ENCODE peak calls at places on chromosome 11, in six cellular contexts. V is fibroblast of pulmonary artery, G is choroid plexus epithelial cell, S is neural progenitor cell, N is body of pancreas, O is right lobe of liver. T is an unnamed sample.

GRCh38 chr11:61356701-61357100 is 5.0 kb downstream of the CYB561A3 start:
- DNase-seq in N (no peak), S (no peak), V (no peak), O (no peak), G (no peak), T (no peak)

GRCh38 chr11:34044664-34045485 is 6.7 kb upstream of the CAPRIN1 start:
- DNase-seq in V (peak), G (peak), S (peak), O (no peak), N (peak), T (no peak)

GRCh38 chr11:58965246-58965985 is 26.1 kb downstream of the GLYATL1 start:
- DNase-seq in N (no peak), V (no peak), O (no peak), S (no peak), G (no peak), T (no peak)

GRCh38 chr11:46856605-46857339 is 10.7 kb upstream of the CKAP5 start:
- DNase-seq in G (no peak), N (no peak), O (no peak), V (no peak), S (no peak), T (no peak)

GRCh38 chr11:36135062-36135461 is 154.2 kb downstream of the COMMD9 start:
- DNase-seq in S (no peak), G (no peak), V (no peak), N (no peak), O (no peak), T (no peak)

GRCh38 chr11:77232242-77232641 is 69.2 kb downstream of the GDPD4 start:
- DNase-seq in V (no peak), N (no peak), G (no peak), O (no peak), S (no peak), T (no peak)

GRCh38 chr11:7677801-7678201 is 4.5 kb upstream of the CYB5R2 start:
- DNase-seq in O (no peak), S (no peak), N (no peak), G (peak), V (no peak), T (no peak)

GRCh38 chr11:68979931-68980775 is 633 bp downstream of the MRGPRD start:
- DNase-seq in O (peak), N (no peak), G (no peak), S (no peak), V (no peak), T (peak)

GRCh38 chr11:44564653-44565007 is 833 bp upstream of the CD82 start:
- DNase-seq in S (no peak), G (peak), O (peak), V (peak), N (peak), T (no peak)

GRCh38 chr11:129930743-129931142 is 35.4 kb upstream of the NFRKB start:
- DNase-seq in V (no peak), O (no peak), G (no peak), N (no peak), S (no peak), T (no peak)

GRCh38 chr11:62588966-62589637 is 2.2 kb downstream of the TUT1 start:
- DNase-seq in V (peak), O (no peak), N (no peak), G (peak), S (no peak), T (peak)

GRCh38 chr11:78841451-78842060 is 266.9 kb upstream of the NARS2 start:
- DNase-seq in O (no peak), V (no peak), S (no peak), N (no peak), G (no peak), T (no peak)

GRCh38 chr11:119100960-119101349 is 698 bp downstream of the DPAGT1 start:
- DNase-seq in S (peak), V (no peak), G (no peak), N (no peak), O (no peak), T (peak)

GRCh38 chr11:119101759-119102423 is at the start of gene DPAGT1:
- DNase-seq in N (peak), S (peak), G (peak), O (peak), V (peak), T (peak)

GRCh38 chr11:119106564-119107537 is at the start of gene C2CD2L:
- DNase-seq in G (peak), S (peak), N (peak), O (peak), V (peak), T (no peak)

GRCh38 chr11:119101367-119101758 is 290 bp downstream of the DPAGT1 start:
- DNase-seq in G (no peak), N (no peak), O (no peak), V (no peak), S (no peak), T (peak)

GRCh38 chr11:119103793-119104192 is 2.1 kb upstream of the DPAGT1 start:
- DNase-seq in N (no peak), V (no peak), S (no peak), O (no peak), G (peak), T (no peak)
- TF ChIP-seq CTCF in N (no peak), V (no peak), S (peak), O (peak), G (peak), T (no peak)

GRCh38 chr11:19646308-19646707 is 66.3 kb upstream of the NAV2 start:
- DNase-seq in O (no peak), G (no peak), V (no peak), S (no peak), N (no peak), T (no peak)

GRCh38 chr11:19648321-19648720 is 64.3 kb upstream of the NAV2 start:
- DNase-seq in G (peak), V (no peak), O (no peak), S (no peak), N (no peak), T (no peak)

GRCh38 chr11:19644316-19644715 is 68.3 kb upstream of the NAV2 start:
- DNase-seq in N (no peak), V (no peak), S (no peak), G (no peak), O (no peak), T (no peak)

GRCh38 chr11:19650929-19651487 is 61.6 kb upstream of the NAV2 start:
- DNase-seq in V (no peak), S (no peak), O (no peak), N (no peak), G (no peak), T (no peak)

DNA sequence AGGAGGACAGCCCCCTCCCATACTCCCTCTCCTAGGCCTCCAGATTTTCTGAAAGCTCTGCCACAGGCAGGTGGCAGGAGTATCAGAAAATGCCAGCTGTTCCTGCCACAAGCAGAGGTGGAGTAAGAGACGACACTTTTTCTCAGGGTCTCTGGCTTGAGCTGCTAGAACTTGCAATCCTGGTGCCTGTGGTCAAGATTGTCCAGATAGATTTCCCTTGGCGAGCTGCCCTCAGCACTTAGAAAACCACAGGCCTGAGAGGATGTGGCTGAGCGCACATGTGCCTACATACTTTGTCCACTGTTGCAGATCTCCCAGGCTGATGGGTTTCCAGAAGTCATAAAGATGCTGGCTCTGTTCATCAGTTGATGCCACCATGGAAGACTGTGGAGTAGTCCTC is 65.7 kb upstream of the NAV2 start:
- DNase-seq in O (no peak), G (peak), N (peak), V (peak), S (no peak), T (no peak)
- TF ChIP-seq CTCF in O (no peak), G (peak), N (no peak), V (no peak), S (no peak), T (peak)

GRCh38 chr11:19805346-19805745 is 92.7 kb downstream of the NAV2 start:
- DNase-seq in O (no peak), G (no peak), V (no peak), N (no peak), S (no peak), T (no peak)

GRCh38 chr11:19803506-19803998 is 90.9 kb downstream of the NAV2 start:
- DNase-seq in S (no peak), O (no peak), N (peak), G (no peak), V (no peak), T (no peak)

GRCh38 chr11:19802773-19803293 is 90.2 kb downstream of the NAV2 start:
- DNase-seq in G (peak), S (no peak), O (no peak), N (peak), V (no peak), T (no peak)

GRCh38 chr11:19800162-19800561 is 87.5 kb downstream of the NAV2 start:
- DNase-seq in S (no peak), N (no peak), O (no peak), V (no peak), G (peak), T (no peak)

GRCh38 chr11:19800714-19801519 is 88.3 kb downstream of the NAV2 start:
- DNase-seq in V (no peak), O (no peak), G (peak), N (no peak), S (no peak), T (no peak)
- TF ChIP-seq CTCF in V (peak), O (peak), G (peak), N (no peak), S (peak), T (peak)

GRCh38 chr11:6234314-6235031 is at the start of gene FHIP1B:
- DNase-seq in O (peak), N (peak), G (peak), S (peak), V (peak), T (peak)
- TF ChIP-seq CTCF in O (no peak), N (no peak), G (no peak), S (no peak), V (no peak), T (no peak)

GRCh38 chr11:118791015-118791960 is at the start of gene DDX6:
- DNase-seq in G (peak), N (peak), O (peak), V (peak), S (peak), T (peak)

GRCh38 chr11:118790357-118791014 is 478 bp downstream of the DDX6 start:
- DNase-seq in O (peak), G (peak), N (peak), V (peak), S (peak), T (peak)

GRCh38 chr11:118789501-118790356 is 1.2 kb downstream of the DDX6 start:
- DNase-seq in O (no peak), S (peak), G (peak), N (peak), V (peak), T (no peak)

GRCh38 chr11:118792642-118793124 is 1.7 kb upstream of the DDX6 start:
- DNase-seq in V (peak), N (peak), O (peak), S (peak), G (peak), T (no peak)

DNA sequence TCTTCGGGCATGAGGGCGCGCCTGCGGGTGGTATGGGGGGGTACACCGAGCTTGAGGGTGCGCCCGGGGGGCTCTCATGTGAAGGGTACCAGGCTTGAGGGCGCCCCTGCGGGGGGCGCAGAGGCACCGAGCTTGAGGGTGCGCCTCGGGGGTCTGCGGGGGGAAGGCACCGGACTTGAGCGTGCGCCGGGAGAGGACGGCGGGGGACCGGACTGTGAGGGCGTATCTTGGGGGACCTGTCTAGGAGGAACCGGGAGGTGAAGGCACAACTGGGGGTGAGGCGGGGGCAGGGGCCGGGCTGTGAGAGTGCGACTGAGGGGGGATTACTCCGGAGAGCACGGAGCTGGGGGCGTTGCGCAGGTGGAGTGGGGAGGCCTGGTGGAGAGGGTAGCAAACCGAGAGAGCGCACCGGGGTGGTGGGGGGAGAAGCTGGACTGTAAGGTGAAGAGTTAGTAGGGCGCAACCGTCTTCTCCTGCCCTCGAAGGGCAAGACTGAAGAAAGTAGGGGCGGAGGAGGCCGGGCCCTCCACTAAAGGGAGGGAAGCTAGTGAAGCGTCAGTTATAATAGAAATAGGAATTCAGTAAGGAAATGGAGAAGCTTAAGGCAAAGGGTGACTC is 1.1 kb upstream of the DDX6 start:
- DNase-seq in V (peak), G (peak), S (peak), O (peak), N (no peak), T (no peak)
- TF ChIP-seq CTCF in V (no peak), G (no peak), S (no peak), O (no peak), N (no peak), T (no peak)

GRCh38 chr11:41497974-41498373 is 38.5 kb upstream of the LRRC4C start:
- DNase-seq in S (peak), V (peak), N (no peak), G (peak), O (no peak), T (no peak)
- TF ChIP-seq CTCF in S (no peak), V (no peak), N (no peak), G (no peak), O (no peak), T (no peak)

DNA sequence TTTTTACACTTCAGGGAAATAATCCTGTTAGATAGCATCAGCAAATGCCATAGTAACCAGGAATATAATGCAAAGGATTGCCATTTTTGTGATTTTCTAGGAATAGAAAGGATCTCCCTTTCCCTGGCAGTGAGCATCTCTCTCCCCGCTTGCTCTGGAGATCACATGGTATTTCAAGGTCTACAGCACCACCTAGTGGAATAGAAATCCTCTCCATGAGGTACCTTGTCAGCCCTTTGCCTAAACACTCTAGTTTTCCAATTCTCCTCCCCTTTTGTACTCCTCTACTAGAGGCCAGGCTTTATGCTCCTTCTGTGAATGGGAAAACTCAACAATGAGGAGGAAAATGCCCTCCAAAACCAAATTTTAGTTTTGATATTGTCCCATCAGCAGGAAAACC is 78.4 kb downstream of the XRRA1 start:
- DNase-seq in G (peak), S (peak), O (no peak), V (peak), N (no peak), T (no peak)
- TF ChIP-seq CTCF in G (peak), S (peak), O (peak), V (peak), N (no peak), T (peak)

GRCh38 chr11:93613432-93613831 is 48.0 kb upstream of the CEP295 start:
- DNase-seq in V (no peak), O (no peak), S (no peak), G (no peak), N (no peak), T (no peak)

GRCh38 chr11:93611836-93612677 is 49.4 kb upstream of the CEP295 start:
- DNase-seq in S (no peak), V (no peak), G (no peak), N (peak), O (no peak), T (no peak)

GRCh38 chr11:93608280-93608862 is 53.1 kb upstream of the CEP295 start:
- DNase-seq in N (peak), S (no peak), V (no peak), G (no peak), O (no peak), T (no peak)

DNA sequence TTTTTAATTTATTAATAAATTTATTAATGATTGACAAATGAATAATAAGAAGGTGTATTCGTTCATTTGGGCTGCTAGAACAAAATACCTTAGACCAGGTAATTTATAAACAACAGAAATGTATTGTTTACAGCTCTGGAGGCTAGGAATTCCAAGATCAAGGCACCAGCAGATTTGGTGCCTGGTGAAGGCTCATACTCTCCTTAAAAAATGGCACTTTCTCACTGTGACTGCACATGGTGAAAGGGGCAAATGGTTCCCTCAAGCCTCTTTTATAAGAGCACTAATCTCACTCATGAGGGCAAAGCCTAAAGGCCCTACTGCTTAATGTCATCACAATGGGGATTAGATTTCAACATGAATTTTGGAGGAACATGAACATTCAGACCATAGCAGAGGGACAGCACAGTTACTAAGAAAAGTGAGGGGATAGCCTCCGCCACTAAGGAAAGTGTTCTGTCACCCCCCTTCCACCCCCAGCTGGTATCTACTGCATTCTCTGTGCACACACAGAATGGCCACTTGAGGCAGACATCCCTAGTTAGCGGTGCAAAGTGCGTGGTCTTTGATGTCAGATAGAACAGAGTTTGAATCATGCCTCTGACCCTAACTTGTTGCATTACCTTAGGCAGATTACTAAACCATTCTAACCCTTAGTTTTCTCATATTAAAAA is 47.2 kb upstream of the CEP295 start:
- DNase-seq in G (no peak), N (no peak), O (no peak), V (no peak), S (peak), T (no peak)
- TF ChIP-seq CTCF in G (peak), N (no peak), O (no peak), V (peak), S (peak), T (peak)

GRCh38 chr11:93020248-93021088 is 51.0 kb downstream of the MTNR1B start:
- DNase-seq in V (peak), O (no peak), S (no peak), G (peak), N (no peak), T (no peak)

GRCh38 chr11:93016595-93016994 is 47.1 kb downstream of the MTNR1B start:
- DNase-seq in V (no peak), O (no peak), S (no peak), N (no peak), G (no peak), T (no peak)

GRCh38 chr11:93013646-93014045 is 44.2 kb downstream of the MTNR1B start:
- DNase-seq in V (no peak), S (no peak), G (no peak), N (no peak), O (no peak), T (no peak)

DNA sequence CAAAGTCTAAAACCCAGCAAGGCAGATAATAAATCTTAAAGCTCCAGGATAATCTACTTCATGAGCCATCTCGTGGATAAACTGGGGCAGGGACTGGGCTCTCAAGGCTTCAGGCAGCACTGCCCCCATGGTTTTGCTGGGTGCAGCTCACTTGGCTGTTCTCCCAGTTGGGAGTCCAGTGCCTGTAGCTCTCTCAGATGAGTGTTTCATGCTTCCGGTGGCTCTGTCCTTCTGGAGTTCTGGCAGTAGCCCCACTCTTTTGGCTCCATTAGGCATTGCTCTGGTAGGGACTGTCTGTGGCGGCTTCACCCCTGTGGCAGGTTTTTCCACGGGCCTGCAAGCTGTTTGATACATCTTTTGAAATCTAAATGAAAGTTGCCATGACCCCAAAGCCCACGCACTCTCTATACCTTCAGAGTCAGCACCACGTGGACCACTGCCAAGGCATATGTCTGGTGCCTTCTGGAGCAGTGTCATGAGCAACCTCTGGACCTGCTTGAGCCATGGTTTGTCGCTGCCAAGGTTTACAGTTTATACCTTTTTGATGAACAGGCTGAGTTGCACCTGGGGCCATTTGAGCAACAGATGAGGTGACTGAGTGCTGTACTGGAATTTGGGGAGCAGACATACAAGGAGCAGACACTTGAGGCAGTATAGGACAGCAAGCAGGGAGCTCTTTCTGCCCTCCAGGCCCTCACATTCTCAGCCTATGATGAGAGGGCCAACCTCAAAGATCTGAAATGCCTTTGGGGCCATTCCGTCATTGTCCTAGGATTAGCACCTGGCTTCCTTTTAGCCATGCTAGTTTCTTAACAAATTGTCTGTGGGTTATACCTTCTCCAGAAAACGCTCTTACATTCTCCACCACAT is 48.6 kb downstream of the MTNR1B start:
- DNase-seq in O (peak), N (no peak), S (no peak), V (peak), G (peak), T (no peak)
- TF ChIP-seq CTCF in O (no peak), N (no peak), S (no peak), V (peak), G (peak), T (peak)